ENCODE peak calls at places on chromosomes 16 and 17, in five cellular contexts. L is fibroblast of the aortic adventitia, Q is dorsolateral prefrontal cortex, W is tibial artery, X is GM12864. P is an unnamed sample.

GRCh38 chr17:47192549-47192948 is 3.5 kb upstream of the CDC27 start:
- DNase-seq in L (no peak), Q (no peak), W (no peak), X (no peak), P (no peak)

GRCh38 chr16:55340445-55340844 is 16.4 kb downstream of the IRX6 start:
- DNase-seq in L (no peak), Q (no peak), W (no peak), X (no peak), P (no peak)

GRCh38 chr17:56262854-56263253 is 109.6 kb downstream of the ANKFN1 start:
- DNase-seq in L (no peak), Q (no peak), W (no peak), X (no peak), P (no peak)

GRCh38 chr17:9918352-9918751 is 13.3 kb upstream of the RCVRN start:
- DNase-seq in L (no peak), Q (no peak), W (no peak), X (no peak), P (no peak)

GRCh38 chr16:62909597-62909996 is 873.4 kb upstream of the CDH8 start:
- DNase-seq in L (no peak), Q (no peak), W (no peak), X (no peak), P (no peak)

GRCh38 chr17:27630607-27631408 is at the start of gene LGALS9:
- DNase-seq in L (peak), Q (no peak), W (no peak), X (peak), P (no peak)

GRCh38 chr17:83009414-83010322 is 69.7 kb upstream of the METRNL start:
- DNase-seq in L (no peak), Q (no peak), W (no peak), X (no peak), P (no peak)

GRCh38 chr17:27414271-27414670 is 42.0 kb upstream of the KSR1 start:
- DNase-seq in L (peak), Q (no peak), W (no peak), X (no peak), P (no peak)

GRCh38 chr17:40349477-40350409 is 14.8 kb downstream of the GJD3 start:
- DNase-seq in L (peak), Q (no peak), W (no peak), X (no peak), P (no peak)

GRCh38 chr17:40347319-40348135 is 17.0 kb downstream of the GJD3 start:
- DNase-seq in L (no peak), Q (no peak), W (no peak), X (no peak), P (no peak)

GRCh38 chr17:40348136-40348504 is 16.4 kb downstream of the GJD3 start:
- DNase-seq in L (no peak), Q (no peak), W (no peak), X (no peak), P (no peak)

GRCh38 chr17:40350410-40351184 is 13.9 kb downstream of the GJD3 start:
- DNase-seq in L (no peak), Q (no peak), W (no peak), X (no peak), P (no peak)

GRCh38 chr17:40348562-40349476 is 15.7 kb downstream of the GJD3 start:
- DNase-seq in L (no peak), Q (peak), W (peak), X (no peak), P (no peak)
- H3K4me3 ChIP-seq in L (no peak), Q (no peak), W (no peak), X (no peak), P (no peak)

GRCh38 chr16:22321340-22322001 is 24.3 kb downstream of the POLR3E start:
- DNase-seq in L (peak), Q (peak), W (no peak), X (peak), P (no peak)
- TF ChIP-seq CTCF in L (peak), Q (peak), W (peak), X (peak), P (peak)

GRCh38 chr16:17228048-17228707 is 242.6 kb downstream of the XYLT1 start:
- DNase-seq in L (no peak), Q (no peak), W (no peak), X (no peak), P (no peak)

GRCh38 chr16:17227278-17227677 is 243.5 kb downstream of the XYLT1 start:
- DNase-seq in L (no peak), Q (no peak), W (no peak), X (no peak), P (no peak)

GRCh38 chr16:17229131-17229530 is 241.6 kb downstream of the XYLT1 start:
- DNase-seq in L (no peak), Q (no peak), W (no peak), X (no peak), P (no peak)

GRCh38 chr16:17229766-17230165 is 241.0 kb downstream of the XYLT1 start:
- DNase-seq in L (no peak), Q (no peak), W (no peak), X (no peak), P (no peak)

DNA sequence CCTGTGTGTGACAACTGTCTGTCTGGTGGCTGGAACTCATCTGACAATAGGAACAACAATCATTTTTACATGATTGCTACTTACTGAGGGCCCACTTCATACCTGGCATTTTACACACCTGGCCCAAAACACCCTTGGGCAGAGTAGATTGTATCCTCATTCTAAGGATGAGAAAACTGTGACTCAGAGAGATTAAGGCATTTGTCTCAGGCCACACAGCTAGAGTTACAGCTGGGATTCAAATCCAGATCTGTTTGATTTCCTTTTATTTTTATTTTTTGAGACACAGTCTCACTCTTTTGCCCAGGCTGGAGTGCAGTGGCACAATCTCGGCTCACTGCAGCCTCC is 242.1 kb downstream of the XYLT1 start:
- DNase-seq in L (no peak), Q (no peak), W (no peak), X (no peak), P (no peak)
- H3K4me3 ChIP-seq in L (no peak), Q (no peak), W (no peak), X (no peak), P (no peak)

GRCh38 chr16:76268824-76269223 is 8.4 kb upstream of the CNTNAP4 start:
- DNase-seq in L (no peak), Q (no peak), W (no peak), X (no peak), P (no peak)

GRCh38 chr16:76265434-76266045 is 11.7 kb upstream of the CNTNAP4 start:
- DNase-seq in L (peak), Q (no peak), W (no peak), X (peak), P (no peak)
- TF ChIP-seq CTCF in L (peak), Q (no peak), W (no peak), X (peak), P (peak)

GRCh38 chr16:86740817-86741799 is 162.8 kb downstream of the FOXL1 start:
- DNase-seq in L (peak), Q (no peak), W (peak), X (no peak), P (no peak)
- H3K4me3 ChIP-seq in L (peak), Q (no peak), W (peak), X (no peak), P (peak)

DNA sequence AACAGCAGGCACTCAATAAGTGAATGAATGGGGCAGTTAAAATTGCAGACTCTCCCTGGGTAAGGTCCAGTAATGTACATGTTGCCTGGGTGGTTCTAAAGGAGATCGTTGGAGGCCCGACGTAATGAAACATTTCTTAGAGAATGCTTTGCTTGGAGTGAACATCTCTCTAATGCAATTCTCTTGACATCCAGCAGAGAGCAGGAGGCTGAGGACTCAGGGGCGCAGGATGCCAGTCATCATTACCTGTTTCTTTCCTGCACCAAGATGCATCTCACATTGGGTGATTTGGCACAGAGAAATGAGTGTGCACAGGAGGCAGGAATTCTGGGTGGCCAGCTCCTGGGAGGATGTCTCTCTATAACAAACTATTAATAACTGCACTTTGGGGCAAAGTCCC is 130.3 kb upstream of the RBBP6 start:
- DNase-seq in L (no peak), Q (no peak), W (no peak), X (no peak), P (no peak)
- TF ChIP-seq CTCF in L (no peak), Q (no peak), W (no peak), X (peak), P (no peak)

GRCh38 chr17:40071720-40072480 is 9.1 kb downstream of the THRA start:
- DNase-seq in L (peak), Q (peak), W (peak), X (no peak), P (no peak)
- H3K4me3 ChIP-seq in L (no peak), Q (peak), W (peak), X (no peak), P (no peak)

GRCh38 chr16:85633438-85633743 is 20.3 kb downstream of the GSE1 start:
- DNase-seq in L (no peak), Q (no peak), W (no peak), X (no peak), P (no peak)

GRCh38 chr16:85635545-85636140 is 22.5 kb downstream of the GSE1 start:
- DNase-seq in L (no peak), Q (no peak), W (no peak), X (no peak), P (no peak)

GRCh38 chr16:85633888-85634287 is 20.8 kb downstream of the GSE1 start:
- DNase-seq in L (no peak), Q (no peak), W (no peak), X (no peak), P (no peak)

GRCh38 chr16:85636234-85636812 is 23.2 kb downstream of the GSE1 start:
- DNase-seq in L (no peak), Q (no peak), W (no peak), X (no peak), P (no peak)

GRCh38 chr16:85634747-85635544 is 21.8 kb downstream of the GSE1 start:
- DNase-seq in L (no peak), Q (no peak), W (no peak), X (no peak), P (no peak)
- TF ChIP-seq CTCF in L (no peak), Q (no peak), W (no peak), X (peak), P (no peak)

P was measured in AG04449.